ENCODE peak calls at places on chromosome 12, in seven cellular contexts. One of them, this sample, is unnamed.

GRCh38 chr12:34406228-34406995 is 384.1 kb downstream of the ALG10 start:
- DNase-seq in spleen: peak; percentile 54
- DNase-seq in lung: no peak
- DNase-seq in lower lobe of right lung: peak; percentile 14
- DNase-seq in choroid plexus epithelial cell: no peak
- DNase-seq in neural crest cell: no peak
- DNase-seq in brain microvascular endothelial cell: no peak
- DNase-seq in this sample: peak; percentile 0

GRCh38 chr12:47534695-47535094 is 171.1 kb downstream of the RPAP3 start:
- DNase-seq in spleen: no peak
- DNase-seq in lung: no peak
- DNase-seq in lower lobe of right lung: no peak
- DNase-seq in choroid plexus epithelial cell: peak; percentile 42
- DNase-seq in neural crest cell: no peak
- DNase-seq in brain microvascular endothelial cell: peak; percentile 17
- DNase-seq in this sample: no peak

GRCh38 chr12:107622005-107622404 is 63.6 kb upstream of the PWP1 start:
- DNase-seq in spleen: no peak
- DNase-seq in lung: no peak
- DNase-seq in lower lobe of right lung: no peak
- DNase-seq in choroid plexus epithelial cell: peak; percentile 48
- DNase-seq in neural crest cell: peak; percentile 21
- DNase-seq in brain microvascular endothelial cell: peak; percentile 20
- DNase-seq in this sample: peak; percentile 39

GRCh38 chr12:71589478-71589881 is 74.2 kb downstream of the ZFC3H1 start:
- DNase-seq in spleen: no peak
- DNase-seq in lung: no peak
- DNase-seq in lower lobe of right lung: no peak
- DNase-seq in choroid plexus epithelial cell: peak; percentile 43
- DNase-seq in neural crest cell: no peak
- DNase-seq in brain microvascular endothelial cell: no peak
- DNase-seq in this sample: no peak

GRCh38 chr12:16603265-16603915 is 2.6 kb downstream of the LMO3 start:
- DNase-seq in spleen: no peak
- DNase-seq in lung: no peak
- DNase-seq in lower lobe of right lung: no peak
- DNase-seq in choroid plexus epithelial cell: no peak
- DNase-seq in neural crest cell: no peak
- DNase-seq in brain microvascular endothelial cell: no peak
- DNase-seq in this sample: no peak

GRCh38 chr12:42325326-42325775 is 543 bp downstream of the ZCRB1 start:
- DNase-seq in spleen: no peak
- DNase-seq in lung: no peak
- DNase-seq in lower lobe of right lung: no peak
- DNase-seq in choroid plexus epithelial cell: peak; percentile 22
- DNase-seq in neural crest cell: no peak
- DNase-seq in brain microvascular endothelial cell: no peak
- DNase-seq in this sample: no peak

GRCh38 chr12:49549735-49550710 is 11.2 kb downstream of the KCNH3 start:
- DNase-seq in spleen: no peak
- DNase-seq in lung: no peak
- DNase-seq in lower lobe of right lung: no peak
- DNase-seq in choroid plexus epithelial cell: no peak
- DNase-seq in neural crest cell: no peak
- DNase-seq in brain microvascular endothelial cell: no peak
- DNase-seq in this sample: no peak

GRCh38 chr12:111412007-111412829 is 6.5 kb downstream of the SH2B3 start:
- DNase-seq in spleen: no peak
- DNase-seq in lung: no peak
- DNase-seq in lower lobe of right lung: no peak
- DNase-seq in choroid plexus epithelial cell: peak; percentile 83
- DNase-seq in neural crest cell: peak; percentile 22
- DNase-seq in brain microvascular endothelial cell: no peak
- DNase-seq in this sample: no peak

GRCh38 chr12:119090276-119090675 is 88.5 kb upstream of the HSPB8 start:
- DNase-seq in spleen: no peak
- DNase-seq in lung: no peak
- DNase-seq in lower lobe of right lung: no peak
- DNase-seq in choroid plexus epithelial cell: no peak
- DNase-seq in neural crest cell: no peak
- DNase-seq in brain microvascular endothelial cell: no peak
- DNase-seq in this sample: no peak

GRCh38 chr12:25054076-25054782 is 105.3 kb upstream of the BCAT1 start:
- DNase-seq in spleen: no peak
- DNase-seq in lung: no peak
- DNase-seq in lower lobe of right lung: no peak
- DNase-seq in choroid plexus epithelial cell: peak; percentile 47
- DNase-seq in neural crest cell: no peak
- DNase-seq in brain microvascular endothelial cell: no peak
- DNase-seq in this sample: no peak

DNA sequence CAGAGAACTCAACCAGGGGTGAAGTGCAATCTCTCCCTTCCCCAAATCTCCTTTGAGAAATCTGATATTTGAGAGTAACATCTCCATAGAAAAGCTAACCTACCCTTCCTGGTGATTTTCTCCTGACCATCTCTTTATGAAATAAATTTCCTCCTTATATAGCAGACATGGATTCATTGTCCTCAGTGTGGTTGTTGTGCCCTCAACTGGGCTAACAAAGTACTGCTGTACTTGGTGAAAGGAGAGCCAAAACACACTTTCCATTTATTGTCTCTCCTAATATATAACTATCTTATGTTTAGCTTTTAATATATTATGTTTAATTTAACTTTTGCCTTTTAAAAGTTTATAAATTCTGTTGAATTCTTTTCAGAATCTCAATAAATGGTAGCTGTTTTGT is 65.1 kb upstream of the SLCO1B1 start:
- DNase-seq in spleen: no peak
- DNase-seq in lung: no peak
- DNase-seq in lower lobe of right lung: no peak
- DNase-seq in choroid plexus epithelial cell: peak; percentile 61
- DNase-seq in neural crest cell: no peak
- DNase-seq in brain microvascular endothelial cell: peak; percentile 42
- DNase-seq in this sample: peak; percentile 5
- TF ChIP-seq CTCF in spleen: no peak
- TF ChIP-seq CTCF in lung: no peak
- TF ChIP-seq CTCF in lower lobe of right lung: peak; percentile 13
- TF ChIP-seq CTCF in choroid plexus epithelial cell: peak; percentile 64
- TF ChIP-seq CTCF in neural crest cell: peak; percentile 55
- TF ChIP-seq CTCF in brain microvascular endothelial cell: peak; percentile 56
- TF ChIP-seq CTCF in this sample: peak; percentile 32

GRCh38 chr12:26298785-26299621 is 103.6 kb downstream of the SSPN start:
- DNase-seq in spleen: no peak
- DNase-seq in lung: no peak
- DNase-seq in lower lobe of right lung: no peak
- DNase-seq in choroid plexus epithelial cell: peak; percentile 83
- DNase-seq in neural crest cell: no peak
- DNase-seq in brain microvascular endothelial cell: peak; percentile 73
- DNase-seq in this sample: no peak
- TF ChIP-seq CTCF in spleen: peak; percentile 21
- TF ChIP-seq CTCF in lung: no peak
- TF ChIP-seq CTCF in lower lobe of right lung: peak; percentile 26
- TF ChIP-seq CTCF in choroid plexus epithelial cell: peak; percentile 59
- TF ChIP-seq CTCF in neural crest cell: no peak
- TF ChIP-seq CTCF in brain microvascular endothelial cell: peak; percentile 58
- TF ChIP-seq CTCF in this sample: no peak

GRCh38 chr12:63348544-63348943 is 197.5 kb upstream of the AVPR1A start:
- DNase-seq in spleen: no peak
- DNase-seq in lung: no peak
- DNase-seq in lower lobe of right lung: no peak
- DNase-seq in choroid plexus epithelial cell: no peak
- DNase-seq in neural crest cell: no peak
- DNase-seq in brain microvascular endothelial cell: no peak
- DNase-seq in this sample: no peak

GRCh38 chr12:63354919-63355318 is 203.9 kb upstream of the AVPR1A start:
- DNase-seq in spleen: no peak
- DNase-seq in lung: no peak
- DNase-seq in lower lobe of right lung: no peak
- DNase-seq in choroid plexus epithelial cell: no peak
- DNase-seq in neural crest cell: no peak
- DNase-seq in brain microvascular endothelial cell: no peak
- DNase-seq in this sample: no peak

GRCh38 chr12:63351370-63351769 is 200.4 kb upstream of the AVPR1A start:
- DNase-seq in spleen: no peak
- DNase-seq in lung: no peak
- DNase-seq in lower lobe of right lung: no peak
- DNase-seq in choroid plexus epithelial cell: no peak
- DNase-seq in neural crest cell: no peak
- DNase-seq in brain microvascular endothelial cell: no peak
- DNase-seq in this sample: no peak

GRCh38 chr12:63353559-63353958 is 202.6 kb upstream of the AVPR1A start:
- DNase-seq in spleen: no peak
- DNase-seq in lung: no peak
- DNase-seq in lower lobe of right lung: no peak
- DNase-seq in choroid plexus epithelial cell: peak; percentile 7
- DNase-seq in neural crest cell: no peak
- DNase-seq in brain microvascular endothelial cell: peak; percentile 56
- DNase-seq in this sample: no peak
- TF ChIP-seq CTCF in spleen: no peak
- TF ChIP-seq CTCF in lung: no peak
- TF ChIP-seq CTCF in lower lobe of right lung: no peak
- TF ChIP-seq CTCF in choroid plexus epithelial cell: no peak
- TF ChIP-seq CTCF in neural crest cell: peak; percentile 25
- TF ChIP-seq CTCF in brain microvascular endothelial cell: peak; percentile 29
- TF ChIP-seq CTCF in this sample: no peak

GRCh38 chr12:68113644-68114043 is 45.9 kb downstream of the IFNG start:
- DNase-seq in spleen: no peak
- DNase-seq in lung: no peak
- DNase-seq in lower lobe of right lung: no peak
- DNase-seq in choroid plexus epithelial cell: no peak
- DNase-seq in neural crest cell: no peak
- DNase-seq in brain microvascular endothelial cell: no peak
- DNase-seq in this sample: peak; percentile 46
- TF ChIP-seq CTCF in spleen: peak; percentile 5
- TF ChIP-seq CTCF in lung: no peak
- TF ChIP-seq CTCF in lower lobe of right lung: peak; percentile 18
- TF ChIP-seq CTCF in choroid plexus epithelial cell: peak; percentile 48
- TF ChIP-seq CTCF in neural crest cell: peak; percentile 39
- TF ChIP-seq CTCF in brain microvascular endothelial cell: peak; percentile 55
- TF ChIP-seq CTCF in this sample: peak; percentile 64

GRCh38 chr12:89618113-89618862 is 90.3 kb downstream of the ATP2B1 start:
- DNase-seq in spleen: no peak
- DNase-seq in lung: no peak
- DNase-seq in lower lobe of right lung: no peak
- DNase-seq in choroid plexus epithelial cell: peak; percentile 22
- DNase-seq in neural crest cell: no peak
- DNase-seq in brain microvascular endothelial cell: peak; percentile 1
- DNase-seq in this sample: no peak
- TF ChIP-seq CTCF in spleen: no peak
- TF ChIP-seq CTCF in lung: no peak
- TF ChIP-seq CTCF in lower lobe of right lung: no peak
- TF ChIP-seq CTCF in choroid plexus epithelial cell: peak; percentile 10
- TF ChIP-seq CTCF in neural crest cell: no peak
- TF ChIP-seq CTCF in brain microvascular endothelial cell: no peak
- TF ChIP-seq CTCF in this sample: no peak

GRCh38 chr12:10595881-10596280 is 17.5 kb downstream of the MAGOHB start:
- DNase-seq in spleen: no peak
- DNase-seq in lung: no peak
- DNase-seq in lower lobe of right lung: no peak
- DNase-seq in choroid plexus epithelial cell: no peak
- DNase-seq in neural crest cell: no peak
- DNase-seq in brain microvascular endothelial cell: no peak
- DNase-seq in this sample: no peak

GRCh38 chr12:10601860-10602259 is 11.5 kb downstream of the MAGOHB start:
- DNase-seq in spleen: no peak
- DNase-seq in lung: no peak
- DNase-seq in lower lobe of right lung: no peak
- DNase-seq in choroid plexus epithelial cell: no peak
- DNase-seq in neural crest cell: no peak
- DNase-seq in brain microvascular endothelial cell: no peak
- DNase-seq in this sample: no peak

GRCh38 chr12:10600988-10601387 is 12.4 kb downstream of the MAGOHB start:
- DNase-seq in spleen: no peak
- DNase-seq in lung: no peak
- DNase-seq in lower lobe of right lung: no peak
- DNase-seq in choroid plexus epithelial cell: no peak
- DNase-seq in neural crest cell: no peak
- DNase-seq in brain microvascular endothelial cell: no peak
- DNase-seq in this sample: no peak
- TF ChIP-seq CTCF in spleen: no peak
- TF ChIP-seq CTCF in lung: no peak
- TF ChIP-seq CTCF in lower lobe of right lung: no peak
- TF ChIP-seq CTCF in choroid plexus epithelial cell: no peak
- TF ChIP-seq CTCF in neural crest cell: no peak
- TF ChIP-seq CTCF in brain microvascular endothelial cell: no peak
- TF ChIP-seq CTCF in this sample: no peak

GRCh38 chr12:109253913-109254544 is 55.1 kb downstream of the FOXN4 start:
- DNase-seq in spleen: no peak
- DNase-seq in lung: no peak
- DNase-seq in lower lobe of right lung: no peak
- DNase-seq in choroid plexus epithelial cell: no peak
- DNase-seq in neural crest cell: no peak
- DNase-seq in brain microvascular endothelial cell: no peak
- DNase-seq in this sample: no peak

GRCh38 chr12:109252799-109253198 is 56.3 kb downstream of the FOXN4 start:
- DNase-seq in spleen: no peak
- DNase-seq in lung: no peak
- DNase-seq in lower lobe of right lung: no peak
- DNase-seq in choroid plexus epithelial cell: no peak
- DNase-seq in neural crest cell: no peak
- DNase-seq in brain microvascular endothelial cell: no peak
- DNase-seq in this sample: peak; percentile 14

GRCh38 chr12:109258201-109258600 is 50.9 kb downstream of the FOXN4 start:
- DNase-seq in spleen: no peak
- DNase-seq in lung: no peak
- DNase-seq in lower lobe of right lung: no peak
- DNase-seq in choroid plexus epithelial cell: no peak
- DNase-seq in neural crest cell: no peak
- DNase-seq in brain microvascular endothelial cell: no peak
- DNase-seq in this sample: no peak

GRCh38 chr12:109256011-109256410 is 53.1 kb downstream of the FOXN4 start:
- DNase-seq in spleen: no peak
- DNase-seq in lung: no peak
- DNase-seq in lower lobe of right lung: no peak
- DNase-seq in choroid plexus epithelial cell: no peak
- DNase-seq in neural crest cell: no peak
- DNase-seq in brain microvascular endothelial cell: no peak
- DNase-seq in this sample: no peak

GRCh38 chr12:109255377-109255776 is 53.7 kb downstream of the FOXN4 start:
- DNase-seq in spleen: no peak
- DNase-seq in lung: no peak
- DNase-seq in lower lobe of right lung: no peak
- DNase-seq in choroid plexus epithelial cell: peak; percentile 65
- DNase-seq in neural crest cell: no peak
- DNase-seq in brain microvascular endothelial cell: peak; percentile 31
- DNase-seq in this sample: peak; percentile 58
- TF ChIP-seq CTCF in spleen: no peak
- TF ChIP-seq CTCF in lung: no peak
- TF ChIP-seq CTCF in lower lobe of right lung: no peak
- TF ChIP-seq CTCF in choroid plexus epithelial cell: peak; percentile 58
- TF ChIP-seq CTCF in neural crest cell: peak; percentile 19
- TF ChIP-seq CTCF in brain microvascular endothelial cell: peak; percentile 33
- TF ChIP-seq CTCF in this sample: peak; percentile 58

DNA sequence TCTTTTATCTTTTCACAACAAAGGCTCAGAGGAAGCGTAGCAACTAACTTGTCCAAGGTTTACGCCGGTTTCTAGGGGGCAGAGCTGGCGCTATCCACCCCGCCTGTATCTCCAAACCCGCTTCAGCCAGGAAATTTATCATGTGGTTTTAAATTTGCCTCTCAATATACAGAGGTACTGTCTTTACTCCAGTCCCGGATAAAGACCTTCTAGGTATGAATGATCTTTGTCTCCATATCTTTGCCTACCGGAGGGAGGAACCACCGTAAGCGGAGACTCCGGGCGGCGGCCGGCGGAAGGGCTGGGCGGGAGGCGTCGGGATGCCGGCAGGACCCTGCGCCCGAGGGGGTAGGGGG is 693 bp upstream of the RIMKLB start:
- DNase-seq in spleen: peak; percentile 90
- DNase-seq in lung: no peak
- DNase-seq in lower lobe of right lung: no peak
- DNase-seq in choroid plexus epithelial cell: peak; percentile 62
- DNase-seq in neural crest cell: peak; percentile 46
- DNase-seq in brain microvascular endothelial cell: peak; percentile 45
- DNase-seq in this sample: no peak
- TF ChIP-seq CTCF in spleen: no peak
- TF ChIP-seq CTCF in lung: no peak
- TF ChIP-seq CTCF in lower lobe of right lung: no peak
- TF ChIP-seq CTCF in choroid plexus epithelial cell: peak; percentile 6
- TF ChIP-seq CTCF in neural crest cell: peak; percentile 33
- TF ChIP-seq CTCF in brain microvascular endothelial cell: no peak
- TF ChIP-seq CTCF in this sample: no peak